ENCODE peak calls at places on chromosome 11, in nine cellular contexts. D is Caco-2; I is non-pigmented ciliary epithelial cell; H is aorta; X is left ventricle myocardium inferior; K is stimulated activated CD4-positive, alpha-beta T cell treated with anti-CD3 and anti-CD28 coated beads, Interleukin-2, amount 100 ng/mL, for 48 hours; E is activated T-helper 1 cell treated with anti-CD3 and anti-CD28 coated beads, Interleukin-12 subunit alpha, Interleukin-12 subunit beta, Interleukin-2, Interleukin-4 antibody, amounts not matched to agents 30 ng/mL and 10 ng/mL and 1 ng/mL, durations not matched to agents 14 hours and 24 hours and 36 hours; G is stimulated activated naive CD8-positive, alpha-beta T cell treated with anti-CD3 and anti-CD28 coated beads, Interleukin-15, Interleukin-2, amounts not matched to agents 100 U/mL and 50 U/mL, for 24 hours; L is NCI-H748 treated with DMSO at 0.1 percent for 48 hours. S is an unnamed sample.

GRCh38 chr11:3642071-3642951 is 519 bp upstream of the ART5 start:
- DNase-seq in D (peak), I (peak), H (peak), X (peak), K (peak), E (peak), G (peak), L (peak), S (no peak)

GRCh38 chr11:68658661-68659060 is 25.7 kb upstream of the GAL start:
- DNase-seq in D (no peak), I (no peak), H (no peak), X (no peak), K (no peak), E (no peak), G (no peak), L (no peak), S (no peak)

GRCh38 chr11:69508974-69509373 is 27.5 kb downstream of the LINC01488 start:
- DNase-seq in D (peak), I (no peak), H (no peak), X (peak), K (no peak), E (no peak), G (no peak), L (no peak), S (no peak)

GRCh38 chr11:16749666-16750065 is 11.2 kb downstream of the C11orf58 start:
- DNase-seq in D (no peak), I (no peak), H (no peak), X (no peak), K (no peak), E (no peak), G (no peak), L (no peak), S (no peak)

GRCh38 chr11:99019676-99020075 is 1.1 kb upstream of the CNTN5 start:
- DNase-seq in D (no peak), I (no peak), H (no peak), X (no peak), K (no peak), E (no peak), G (no peak), L (peak), S (no peak)

GRCh38 chr11:64996710-64997380 is at the start of gene BATF2:
- DNase-seq in D (peak), I (no peak), H (peak), X (peak), K (no peak), E (no peak), G (peak), L (no peak), S (peak)

GRCh38 chr11:34349882-34350281 is 7.9 kb downstream of the ABTB2 start:
- DNase-seq in D (no peak), I (no peak), H (no peak), X (no peak), K (no peak), E (no peak), G (no peak), L (no peak), S (no peak)

GRCh38 chr11:126153999-126154398 is 57.5 kb downstream of the RPUSD4 start:
- DNase-seq in D (no peak), I (no peak), H (no peak), X (no peak), K (no peak), E (no peak), G (no peak), L (no peak), S (no peak)

GRCh38 chr11:19442554-19442910 is 201.8 kb upstream of the E2F8 start:
- DNase-seq in D (no peak), I (no peak), H (no peak), X (no peak), K (no peak), E (no peak), G (no peak), L (no peak), S (no peak)

GRCh38 chr11:61007971-61008896 is 36.8 kb downstream of the CD6 start:
- DNase-seq in D (no peak), I (no peak), H (no peak), X (no peak), K (no peak), E (no peak), G (peak), L (no peak), S (no peak)

GRCh38 chr11:134355656-134356055 is 23.9 kb downstream of the GLB1L2 start:
- DNase-seq in D (no peak), I (no peak), H (no peak), X (no peak), K (no peak), E (no peak), G (no peak), L (no peak), S (no peak)

GRCh38 chr11:77752518-77752917 is 68.0 kb downstream of the RSF1 start:
- DNase-seq in D (peak), I (no peak), H (no peak), X (peak), K (no peak), E (no peak), G (no peak), L (no peak), S (no peak)

GRCh38 chr11:85472953-85473352 is 154.2 kb downstream of the DLG2 start:
- DNase-seq in D (no peak), I (no peak), H (no peak), X (no peak), K (no peak), E (no peak), G (no peak), L (no peak), S (no peak)

GRCh38 chr11:77593883-77594282 is 4.1 kb downstream of the AQP11 start:
- DNase-seq in D (no peak), I (no peak), H (no peak), X (no peak), K (no peak), E (no peak), G (no peak), L (no peak), S (no peak)

GRCh38 chr11:65529475-65530156 is 4.7 kb downstream of the SCYL1 start:
- DNase-seq in D (no peak), I (no peak), H (no peak), X (no peak), K (no peak), E (no peak), G (no peak), L (no peak), S (no peak)

GRCh38 chr11:1233351-1234053 is 10.6 kb downstream of the MUC5B start:
- DNase-seq in D (peak), I (no peak), H (peak), X (peak), K (no peak), E (no peak), G (no peak), L (no peak), S (no peak)

GRCh38 chr11:64094463-64095223 is 58.9 kb downstream of the FLRT1 start:
- DNase-seq in D (no peak), I (peak), H (no peak), X (no peak), K (no peak), E (no peak), G (no peak), L (no peak), S (peak)

GRCh38 chr11:131511794-131512193 is 141.4 kb downstream of the NTM start:
- DNase-seq in D (peak), I (no peak), H (no peak), X (no peak), K (no peak), E (no peak), G (peak), L (peak), S (no peak)

GRCh38 chr11:84819128-84819527 is 808.0 kb downstream of the DLG2 start:
- DNase-seq in D (no peak), I (no peak), H (no peak), X (no peak), K (no peak), E (no peak), G (no peak), L (no peak), S (no peak)

GRCh38 chr11:102589047-102589459 is 36.1 kb downstream of the MMP20 start:
- DNase-seq in D (no peak), I (no peak), H (no peak), X (no peak), K (no peak), E (no peak), G (peak), L (no peak), S (no peak)

GRCh38 chr11:95833378-95833777 is 43.1 kb downstream of the CEP57 start:
- DNase-seq in D (no peak), I (no peak), H (no peak), X (no peak), K (no peak), E (no peak), G (no peak), L (no peak), S (no peak)

GRCh38 chr11:102709211-102709980 is 3.8 kb upstream of the MMP27 start:
- DNase-seq in D (no peak), I (no peak), H (no peak), X (no peak), K (no peak), E (no peak), G (no peak), L (no peak), S (peak)

GRCh38 chr11:124839972-124840621 is 25.1 kb upstream of the ROBO3 start:
- DNase-seq in D (no peak), I (no peak), H (no peak), X (no peak), K (no peak), E (no peak), G (no peak), L (no peak), S (no peak)

GRCh38 chr11:34234086-34234740 is 123.6 kb downstream of the ABTB2 start:
- DNase-seq in D (peak), I (peak), H (no peak), X (no peak), K (peak), E (peak), G (peak), L (no peak), S (no peak)

GRCh38 chr11:74005721-74006517 is 3.0 kb downstream of the UCP3 start:
- DNase-seq in D (peak), I (no peak), H (no peak), X (no peak), K (no peak), E (no peak), G (no peak), L (no peak), S (no peak)

GRCh38 chr11:2687782-2688191 is 12.0 kb downstream of the KCNQ1OT1 start:
- DNase-seq in D (peak), I (no peak), H (peak), X (no peak), K (no peak), E (no peak), G (no peak), L (no peak), S (no peak)

GRCh38 chr11:23924226-23924625 is 572.6 kb upstream of the LUZP2 start:
- DNase-seq in D (no peak), I (no peak), H (no peak), X (no peak), K (no peak), E (no peak), G (no peak), L (no peak), S (no peak)

GRCh38 chr11:62390727-62391126 is 28.1 kb upstream of the SCGB1A1 start:
- DNase-seq in D (no peak), I (no peak), H (no peak), X (no peak), K (no peak), E (no peak), G (no peak), L (no peak), S (no peak)

GRCh38 chr11:11860103-11860979 is 18.6 kb downstream of the USP47 start:
- DNase-seq in D (no peak), I (no peak), H (no peak), X (no peak), K (no peak), E (no peak), G (no peak), L (no peak), S (no peak)

GRCh38 chr11:102476812-102477211 is 24.2 kb upstream of the TMEM123 start:
- DNase-seq in D (no peak), I (no peak), H (no peak), X (peak), K (no peak), E (no peak), G (peak), L (peak), S (no peak)

GRCh38 chr11:47966621-47967020 is 13.7 kb upstream of the PTPRJ start:
- DNase-seq in D (no peak), I (no peak), H (no peak), X (no peak), K (no peak), E (no peak), G (no peak), L (no peak), S (no peak)

GRCh38 chr11:72821221-72821919 is 7.2 kb downstream of the ATG16L2 start:
- DNase-seq in D (no peak), I (no peak), H (no peak), X (no peak), K (no peak), E (no peak), G (no peak), L (peak), S (no peak)

GRCh38 chr11:61516675-61517516 is 8.3 kb downstream of the LRRC10B start:
- DNase-seq in D (no peak), I (no peak), H (no peak), X (no peak), K (peak), E (peak), G (peak), L (no peak), S (no peak)